ENCODE peak calls at places on chromosome 15, in six cellular contexts. O, X, Z, Y, A and T are unnamed samples.

GRCh38 chr15:62344806-62345539 is 179.9 kb upstream of the C2CD4B start:
- DNase-seq in O (peak; percentile 31), X (no peak), Z (peak; percentile 70), Y (peak; percentile 68), A (peak; percentile 65), T (no peak)

GRCh38 chr15:98000249-98001203 is 40.0 kb downstream of the ARRDC4 start:
- DNase-seq in O (no peak), X (no peak), Z (peak; percentile 99), Y (no peak), A (no peak), T (no peak)

GRCh38 chr15:89399390-89400120 is 64.9 kb upstream of the POLG start:
- DNase-seq in O (no peak), X (peak; percentile 79), Z (no peak), Y (peak; percentile 65), A (no peak), T (no peak)

GRCh38 chr15:58957101-58957973 is 23.9 kb upstream of the SLTM start:
- DNase-seq in O (peak; percentile 19), X (no peak), Z (peak; percentile 54), Y (peak; percentile 64), A (peak; percentile 64), T (no peak)

GRCh38 chr15:58038426-58039106 is 26.9 kb downstream of the ALDH1A2 start:
- DNase-seq in O (no peak), X (no peak), Z (peak; percentile 92), Y (no peak), A (no peak), T (no peak)

GRCh38 chr15:67915374-67916050 is 75.7 kb upstream of the RNU6-1 start:
- DNase-seq in O (peak; percentile 18), X (peak; percentile 87), Z (peak; percentile 56), Y (no peak), A (peak; percentile 51), T (no peak)

GRCh38 chr15:89750560-89751542 is at the start of gene MESP1:
- DNase-seq in O (peak; percentile 91), X (peak; percentile 98), Z (peak; percentile 67), Y (peak; percentile 94), A (peak; percentile 93), T (peak; percentile 97)

GRCh38 chr15:57344282-57344681 is 32.0 kb upstream of the CGNL1 start:
- DNase-seq in O (no peak), X (no peak), Z (no peak), Y (no peak), A (no peak), T (no peak)

GRCh38 chr15:45187894-45188830 is at the start of gene SHF:
- DNase-seq in O (peak; percentile 47), X (peak; percentile 86), Z (no peak), Y (peak; percentile 84), A (peak; percentile 80), T (no peak)

GRCh38 chr15:26891448-26891881 is 24.6 kb downstream of the GABRA5 start:
- DNase-seq in O (peak; percentile 75), X (peak; percentile 80), Z (peak; percentile 28), Y (peak; percentile 82), A (peak; percentile 85), T (no peak)

GRCh38 chr15:65318870-65319356 is 14.4 kb downstream of the RNU5B-1 start:
- DNase-seq in O (peak; percentile 81), X (peak; percentile 90), Z (peak; percentile 56), Y (peak; percentile 84), A (peak; percentile 87), T (peak; percentile 89)

GRCh38 chr15:55741592-55742497 is 1.1 kb downstream of the PRTG start:
- DNase-seq in O (peak; percentile 33), X (no peak), Z (no peak), Y (peak; percentile 52), A (peak; percentile 59), T (no peak)

GRCh38 chr15:78915341-78916087 is 29.3 kb downstream of the CTSH start:
- DNase-seq in O (no peak), X (no peak), Z (no peak), Y (no peak), A (peak; percentile 47), T (peak; percentile 91)

GRCh38 chr15:33559207-33559890 is 248.6 kb downstream of the RYR3 start:
- DNase-seq in O (no peak), X (no peak), Z (peak; percentile 91), Y (no peak), A (no peak), T (no peak)

GRCh38 chr15:80594091-80594889 is 100.8 kb upstream of the ABHD17C start:
- DNase-seq in O (no peak), X (no peak), Z (no peak), Y (no peak), A (no peak), T (no peak)

GRCh38 chr15:84595660-84596059 is 5.1 kb upstream of the ZSCAN2 start:
- DNase-seq in O (no peak), X (no peak), Z (no peak), Y (no peak), A (no peak), T (peak; percentile 77)

GRCh38 chr15:49495993-49496747 is 73.1 kb downstream of the FGF7 start:
- DNase-seq in O (no peak), X (no peak), Z (no peak), Y (no peak), A (no peak), T (no peak)

GRCh38 chr15:29765898-29766537 is 56.2 kb downstream of the TJP1 start:
- DNase-seq in O (no peak), X (no peak), Z (no peak), Y (no peak), A (no peak), T (peak; percentile 82)

GRCh38 chr15:37058316-37058985 is 41.9 kb downstream of the MEIS2 start:
- DNase-seq in O (no peak), X (no peak), Z (peak; percentile 17), Y (no peak), A (no peak), T (no peak)

GRCh38 chr15:49415638-49416037 is 7.4 kb upstream of the FGF7 start:
- DNase-seq in O (no peak), X (no peak), Z (peak; percentile 5), Y (no peak), A (no peak), T (no peak)

GRCh38 chr15:69337133-69337532 is 38.4 kb downstream of the PAQR5 start:
- DNase-seq in O (no peak), X (no peak), Z (peak; percentile 56), Y (no peak), A (no peak), T (no peak)

GRCh38 chr15:57324590-57324890 is 51.8 kb upstream of the CGNL1 start:
- DNase-seq in O (no peak), X (no peak), Z (no peak), Y (no peak), A (no peak), T (no peak)